ENCODE peak calls at places on chromosomes 4 and X, in ten cellular contexts. I is tibial artery; E is fibroblast of lung; Y is cardiac muscle cell; M is GM23338; J is IMR-90; H is CD8-positive, alpha-beta memory T cell; F is right lobe of liver; O is mammary epithelial cell; U is breast epithelium. L is an unnamed sample.

GRCh38 chr4:171880136-171880535 is 66.9 kb downstream of the GALNTL6 start:
- DNase-seq in Y (peak; percentile 59), M (no peak), J (peak; percentile 0), O (peak; percentile 51), E (peak; percentile 0), I (no peak), U (no peak), F (no peak), H (no peak), L (no peak)

GRCh38 chr4:76896731-76897521 is 1.0 kb downstream of the SOWAHB start:
- DNase-seq in Y (peak; percentile 27), O (peak; percentile 48), F (peak; percentile 65), I (no peak), M (peak; percentile 73), U (peak; percentile 26), J (peak; percentile 18), H (peak; percentile 10), E (peak; percentile 6), L (peak; percentile 77)

GRCh38 chr4:123305746-123306145 is 90.8 kb upstream of the SPRY1 start:
- DNase-seq in E (no peak), Y (no peak), H (no peak), O (no peak), I (no peak), J (no peak), M (no peak), U (no peak), F (no peak), L (no peak)

GRCh38 chr4:68271851-68272756 is 26.6 kb upstream of the TMPRSS11B start:
- DNase-seq in F (no peak), U (no peak), Y (peak; percentile 76), E (peak; percentile 76), J (peak; percentile 73), H (peak; percentile 30), I (no peak), O (peak; percentile 51), M (peak; percentile 70), L (peak; percentile 55)

GRCh38 chr4:147866532-147867271 is 134.8 kb downstream of the ARHGAP10 start:
- DNase-seq in I (peak; percentile 95), U (peak; percentile 88), E (peak; percentile 94), O (peak; percentile 71), J (peak; percentile 91), M (peak; percentile 98), Y (peak; percentile 95), F (peak; percentile 90), H (peak; percentile 77), L (peak; percentile 91)

GRCh38 chr4:152033621-152034020 is 272.8 kb upstream of the GATB start:
- DNase-seq in F (no peak), J (peak; percentile 45), O (no peak), Y (no peak), M (no peak), U (no peak), H (no peak), E (no peak), I (no peak), L (no peak)

GRCh38 chrX:21837056-21837455 is 2.4 kb upstream of the MBTPS2 start:
- DNase-seq in U (no peak), E (no peak), Y (peak; percentile 6), O (no peak), J (no peak), F (no peak), H (no peak), I (no peak), M (no peak), L (no peak)

GRCh38 chr4:184310171-184310567 is 92.5 kb upstream of the ENPP6 start:
- DNase-seq in M (peak; percentile 50), O (no peak), E (no peak), Y (no peak), H (peak; percentile 36), U (no peak), I (no peak), F (peak; percentile 25), J (no peak), L (peak; percentile 79)

GRCh38 chr4:1409806-1410425 is 3.7 kb upstream of the NKX1-1 start:
- DNase-seq in I (no peak), H (no peak), E (no peak), Y (no peak), O (no peak), M (no peak), U (peak; percentile 10), J (no peak), F (no peak), L (no peak)

GRCh38 chr4:1413221-1413663 is 7.0 kb upstream of the NKX1-1 start:
- DNase-seq in M (no peak), H (no peak), O (no peak), J (no peak), Y (no peak), E (no peak), U (peak; percentile 3), F (no peak), I (no peak), L (no peak)

GRCh38 chr4:1410491-1411325 is 4.5 kb upstream of the NKX1-1 start:
- DNase-seq in J (peak; percentile 16), U (peak; percentile 11), H (peak; percentile 21), M (peak; percentile 95), O (peak; percentile 29), I (no peak), Y (peak; percentile 58), E (peak; percentile 35), F (no peak), L (no peak)

GRCh38 chr4:1412376-1413220 is 6.4 kb upstream of the NKX1-1 start:
- DNase-seq in J (no peak), F (no peak), M (no peak), Y (no peak), E (no peak), U (peak; percentile 6), H (no peak), O (no peak), I (no peak), L (no peak)

DNA sequence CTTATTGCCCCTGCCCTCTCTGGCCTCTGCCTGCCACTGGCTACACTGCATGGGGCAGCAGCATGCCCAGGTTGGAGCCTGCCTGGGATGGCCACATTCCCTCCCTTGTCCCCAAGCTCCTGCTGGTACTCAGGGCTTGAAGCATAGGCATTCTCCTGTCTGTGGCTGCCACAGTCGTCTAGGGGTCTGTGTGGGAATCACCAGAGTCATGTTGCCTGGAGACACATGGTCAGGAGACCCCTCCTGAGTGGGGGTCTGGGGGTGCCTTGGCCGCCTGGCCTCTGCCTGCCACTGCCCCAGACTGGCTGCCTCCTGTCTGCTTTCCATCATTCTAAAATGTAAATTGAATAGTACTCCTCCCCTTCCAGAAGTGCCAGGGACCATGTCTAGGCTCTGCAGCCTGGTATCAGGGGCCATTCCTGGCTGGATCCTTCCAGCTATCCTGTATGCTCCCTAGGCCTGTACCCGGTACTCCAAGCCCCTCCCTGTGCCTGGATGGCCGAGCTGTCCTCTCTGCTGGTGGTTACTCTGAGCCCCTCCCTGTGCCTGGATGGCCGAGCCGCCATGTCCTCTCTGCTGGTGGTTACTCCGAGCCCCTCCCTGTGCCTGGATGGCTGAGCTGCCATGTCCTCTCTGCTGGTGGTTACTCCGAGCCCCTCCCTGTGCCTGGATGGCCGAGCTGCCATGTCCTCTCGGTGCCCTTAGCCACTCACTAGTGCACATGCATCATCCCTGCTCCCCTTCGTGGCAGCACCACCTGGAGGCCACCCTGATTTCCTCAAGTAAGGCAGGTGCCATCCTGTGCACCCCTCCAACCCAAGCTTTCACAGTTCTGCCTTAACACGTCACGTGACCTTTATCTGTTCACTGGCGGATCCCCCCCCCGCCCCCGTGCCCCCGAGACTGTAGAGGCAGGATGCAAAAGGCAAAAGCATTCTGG is 5.5 kb upstream of the NKX1-1 start:
- DNase-seq in H (no peak), I (no peak), O (no peak), F (no peak), E (no peak), U (peak; percentile 2), M (peak; percentile 44), Y (no peak), J (no peak), L (no peak)
- H3K27me3 ChIP-seq in H (peaks cover 11% of the 10 kb centered on the region), I (no peaks in the 10 kb centered on the region), O (peaks cover 30% of the 10 kb centered on the region), F (peaks cover 22% of the 10 kb centered on the region), E (peaks cover 22% of the 10 kb centered on the region), U (no peaks in the 10 kb centered on the region), M (peaks cover 74% of the 10 kb centered on the region), Y (peaks cover 97% of the 10 kb centered on the region), J (peaks cover 58% of the 10 kb centered on the region), L (peaks cover 52% of the 10 kb centered on the region)

GRCh38 chr4:3870567-3870962 is 104.4 kb downstream of the ADRA2C start:
- DNase-seq in M (no peak), E (no peak), H (no peak), I (no peak), F (no peak), U (no peak), O (no peak), Y (no peak), J (no peak), L (no peak)

GRCh38 chr4:3867403-3868100 is 101.4 kb downstream of the ADRA2C start:
- DNase-seq in E (no peak), M (no peak), F (no peak), I (no peak), Y (no peak), H (no peak), O (no peak), U (no peak), J (no peak), L (no peak)

GRCh38 chr4:3869661-3870566 is 103.7 kb downstream of the ADRA2C start:
- DNase-seq in I (no peak), M (no peak), J (no peak), O (no peak), E (no peak), Y (no peak), U (no peak), F (no peak), H (no peak), L (no peak)

GRCh38 chr4:3868146-3868840 is 102.1 kb downstream of the ADRA2C start:
- DNase-seq in Y (no peak), I (no peak), M (peak; percentile 81), J (peak; percentile 20), U (no peak), O (no peak), H (no peak), E (peak; percentile 4), F (no peak), L (no peak)

DNA sequence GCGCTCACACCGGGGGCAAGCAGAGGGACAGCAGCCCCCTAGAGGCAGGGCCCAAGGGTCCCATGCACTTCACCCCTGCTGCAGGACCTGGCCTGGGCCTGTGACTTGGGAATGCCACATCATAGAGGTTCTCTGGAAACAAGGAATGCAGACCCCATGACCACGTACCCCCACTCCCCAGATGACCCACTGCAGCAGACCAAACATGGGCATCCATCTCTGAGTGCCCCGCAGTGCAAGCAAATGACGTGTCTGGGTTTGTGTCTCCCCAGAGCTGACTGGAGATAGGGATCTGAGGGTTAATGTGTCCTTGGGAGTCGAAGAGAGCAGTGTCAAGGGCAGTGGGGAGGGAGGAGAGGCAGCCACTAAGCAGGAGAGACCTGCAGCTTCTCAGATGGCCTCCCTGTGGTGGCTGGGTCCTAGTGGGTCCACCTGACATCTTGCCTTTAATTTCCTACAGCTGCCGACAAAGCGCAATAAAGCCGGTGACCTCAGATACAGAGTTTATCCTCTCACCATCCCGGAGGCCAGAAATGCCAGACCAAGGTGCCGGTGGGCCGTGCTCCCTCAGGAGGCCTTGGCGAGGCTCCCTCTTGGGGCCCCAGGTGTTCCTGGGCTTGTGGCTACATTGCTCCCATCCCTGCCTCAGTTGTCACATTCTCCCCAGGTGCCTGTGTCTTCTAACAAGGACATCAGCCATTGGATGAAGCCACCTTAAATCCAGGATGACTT is 102.8 kb downstream of the ADRA2C start:
- DNase-seq in M (no peak), U (no peak), H (no peak), E (no peak), F (no peak), I (no peak), O (no peak), J (no peak), Y (no peak), L (no peak)
- H3K4me1 ChIP-seq in M (peaks cover 2% of the 10 kb centered on the region), U (no peaks in the 10 kb centered on the region), H (no peaks in the 10 kb centered on the region), E (no peaks in the 10 kb centered on the region), F (no peaks in the 10 kb centered on the region), I (peaks cover 4% of the 10 kb centered on the region), O (no peaks in the 10 kb centered on the region), J (no peaks in the 10 kb centered on the region), Y (no peaks in the 10 kb centered on the region), L (no peaks in the 10 kb centered on the region)

GRCh38 chr4:2390780-2391490 is 27.5 kb downstream of the ZFYVE28 start:
- DNase-seq in U (no peak), F (no peak), Y (no peak), M (no peak), J (no peak), O (no peak), E (no peak), I (no peak), H (no peak), L (no peak)
- H3K4me3 ChIP-seq in U (no peak overlapping the region), F (no peak overlapping the region), Y (no peak overlapping the region), M (peak overlapping the region; percentile 35), J (no peak overlapping the region), O (no peak overlapping the region), E (no peak overlapping the region), I (no peak overlapping the region), H (no peak overlapping the region), L (no peak overlapping the region)

DNA sequence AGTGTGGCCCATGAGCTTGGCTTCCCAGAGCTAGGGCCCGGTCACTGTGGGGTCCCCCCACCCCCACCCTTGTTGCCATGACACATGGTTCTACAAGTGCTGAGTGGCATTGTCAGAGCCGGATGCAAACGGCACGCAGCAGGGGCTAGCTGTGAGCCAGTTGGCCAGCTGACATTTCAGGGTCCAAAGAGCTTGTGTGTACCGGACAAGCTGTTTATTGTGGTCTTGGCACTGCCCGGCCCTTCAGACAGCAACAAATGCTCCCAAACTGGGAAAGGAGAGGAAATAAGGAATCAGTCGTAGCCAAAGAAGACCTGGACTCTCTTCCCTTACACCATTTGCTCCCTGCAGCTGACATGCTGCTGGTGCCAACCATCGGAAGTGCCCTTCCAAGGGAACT is 36.8 kb downstream of the TSC22D3 start:
- DNase-seq in H (no peak), U (no peak), M (no peak), O (no peak), E (no peak), F (no peak), J (no peak), Y (no peak), I (no peak), L (no peak)
- H3K27me3 ChIP-seq in H (no peaks in the 10 kb centered on the region), U (no peaks in the 10 kb centered on the region), M (no peaks in the 10 kb centered on the region), O (no peaks in the 10 kb centered on the region), E (peaks cover 5% of the 10 kb centered on the region), F (no peaks in the 10 kb centered on the region), J (peaks cover 34% of the 10 kb centered on the region), Y (no peaks in the 10 kb centered on the region), I (no peaks in the 10 kb centered on the region), L (no peaks in the 10 kb centered on the region)

L was measured in small intestine.